ENCODE peak calls at places on chromosome 6, in eight cellular contexts. O is AG20443; P is activated T-cell treated with anti-CD3 and anti-CD28 coated beads, Interleukin-2, amount 50 U/mL, for 4 hours; H is endodermal cell; B is dermis blood vessel endothelial cell; N is stimulated activated CD8-positive, alpha-beta memory T cell treated with anti-CD3 and anti-CD28 coated beads, Interleukin-7, amount 100 ng/mL, for 4 hours; M is nephron progenitor cell; V is endothelial cell. A is an unnamed sample.

GRCh38 chr6:17115251-17116089 is 13.6 kb downstream of the STMND1 start:
- DNase-seq in O (peak), P (no peak), H (no peak), B (peak), N (no peak), M (no peak), V (no peak), A (no peak)

GRCh38 chr6:168643401-168643800 is 202.4 kb downstream of the SMOC2 start:
- DNase-seq in O (no peak), P (no peak), H (no peak), B (no peak), N (no peak), M (no peak), V (no peak), A (no peak)

GRCh38 chr6:159646136-159646535 is 46.9 kb downstream of the SOD2 start:
- DNase-seq in O (no peak), P (no peak), H (no peak), B (no peak), N (no peak), M (no peak), V (no peak), A (no peak)

GRCh38 chr6:79601020-79601609 is 30.0 kb upstream of the SH3BGRL2 start:
- DNase-seq in O (no peak), P (no peak), H (no peak), B (peak), N (no peak), M (no peak), V (no peak), A (no peak)

GRCh38 chr6:165769884-165770283 is 106.8 kb upstream of the PDE10A start:
- DNase-seq in O (no peak), P (no peak), H (no peak), B (peak), N (no peak), M (no peak), V (no peak), A (no peak)

GRCh38 chr6:36924131-36924530 is 30.4 kb upstream of the PI16 start:
- DNase-seq in O (no peak), P (no peak), H (no peak), B (no peak), N (no peak), M (no peak), V (no peak), A (peak)

GRCh38 chr6:40036186-40036585 is 101.9 kb upstream of the MOCS1 start:
- DNase-seq in O (no peak), P (no peak), H (no peak), B (no peak), N (no peak), M (no peak), V (no peak), A (no peak)

GRCh38 chr6:6962086-6962485 is 145.7 kb upstream of the RREB1 start:
- DNase-seq in O (no peak), P (no peak), H (no peak), B (no peak), N (no peak), M (no peak), V (no peak), A (no peak)

GRCh38 chr6:135909737-135910387 is 58.4 kb downstream of the PDE7B start:
- DNase-seq in O (peak), P (peak), H (peak), B (peak), N (peak), M (peak), V (peak), A (peak)

GRCh38 chr6:130778946-130779657 is 48.1 kb upstream of the SMLR1 start:
- DNase-seq in O (peak), P (no peak), H (no peak), B (no peak), N (no peak), M (no peak), V (no peak), A (no peak)

GRCh38 chr6:161076211-161076677 is 84.7 kb downstream of the MAP3K4 start:
- DNase-seq in O (no peak), P (no peak), H (no peak), B (no peak), N (no peak), M (no peak), V (no peak), A (no peak)

GRCh38 chr6:130457605-130458004 is 91.8 kb downstream of the TMEM200A start:
- DNase-seq in O (peak), P (no peak), H (peak), B (no peak), N (no peak), M (no peak), V (no peak), A (no peak)

GRCh38 chr6:14616611-14617010 is 499.0 kb downstream of the CD83 start:
- DNase-seq in O (no peak), P (no peak), H (no peak), B (no peak), N (no peak), M (no peak), V (no peak), A (no peak)

GRCh38 chr6:68967549-68968300 is 332.6 kb downstream of the ADGRB3 start:
- DNase-seq in O (peak), P (peak), H (peak), B (peak), N (no peak), M (peak), V (peak), A (peak)

GRCh38 chr6:33204165-33204414 is 365 bp upstream of the HSD17B8 start:
- DNase-seq in O (no peak), P (no peak), H (peak), B (no peak), N (no peak), M (no peak), V (no peak), A (no peak)

GRCh38 chr6:12241493-12242214 is 48.5 kb upstream of the EDN1 start:
- DNase-seq in O (no peak), P (no peak), H (no peak), B (no peak), N (no peak), M (no peak), V (no peak), A (no peak)

GRCh38 chr6:72865467-72865866 is 243.6 kb downstream of the KCNQ5 start:
- DNase-seq in O (peak), P (no peak), H (no peak), B (no peak), N (no peak), M (no peak), V (no peak), A (peak)